ENCODE peak calls at places on chromosomes 11 and 22, in six cellular contexts. One of them, this sample, is unnamed.
A peak's percentile ranks its signal among the peaks of the same experiment; 100 is the strongest.

GRCh38 chr11:93236741-93237675 is 39.2 kb upstream of the SLC36A4 start:
- DNase-seq in chondrocyte: no peak
- DNase-seq in myocyte: peak; percentile 49
- DNase-seq in breast epithelium: no peak
- DNase-seq in HEK293T: peak; percentile 55
- DNase-seq in T-helper 17 cell: no peak
- DNase-seq in this sample: peak; percentile 53

GRCh38 chr22:36822581-36822980 is 5.7 kb upstream of the PVALB start:
- DNase-seq in HEK293T: no peak
- DNase-seq in T-helper 17 cell: no peak
- DNase-seq in myocyte: peak; percentile 52
- DNase-seq in chondrocyte: no peak
- DNase-seq in breast epithelium: no peak
- DNase-seq in this sample: no peak

GRCh38 chr11:128335729-128336128 is 251.6 kb downstream of the ETS1 start:
- DNase-seq in myocyte: no peak
- DNase-seq in T-helper 17 cell: no peak
- DNase-seq in HEK293T: no peak
- DNase-seq in chondrocyte: no peak
- DNase-seq in breast epithelium: no peak
- DNase-seq in this sample: no peak

GRCh38 chr11:2947744-2948143 is 18.5 kb upstream of the PHLDA2 start:
- DNase-seq in myocyte: no peak
- DNase-seq in HEK293T: no peak
- DNase-seq in T-helper 17 cell: no peak
- DNase-seq in breast epithelium: no peak
- DNase-seq in chondrocyte: no peak
- DNase-seq in this sample: no peak

GRCh38 chr11:24900960-24901549 is 404.2 kb downstream of the LUZP2 start:
- DNase-seq in breast epithelium: no peak
- DNase-seq in chondrocyte: no peak
- DNase-seq in T-helper 17 cell: no peak
- DNase-seq in myocyte: no peak
- DNase-seq in HEK293T: no peak
- DNase-seq in this sample: no peak

GRCh38 chr22:31488346-31488883 is 1.2 kb downstream of the EIF4ENIF1 start:
- DNase-seq in T-helper 17 cell: no peak
- DNase-seq in myocyte: no peak
- DNase-seq in chondrocyte: no peak
- DNase-seq in breast epithelium: no peak
- DNase-seq in HEK293T: no peak
- DNase-seq in this sample: no peak

GRCh38 chr22:44085743-44086741 is 61.9 kb downstream of the PARVB start:
- DNase-seq in T-helper 17 cell: no peak
- DNase-seq in myocyte: peak; percentile 69
- DNase-seq in breast epithelium: no peak
- DNase-seq in chondrocyte: no peak
- DNase-seq in HEK293T: peak; percentile 40
- DNase-seq in this sample: peak; percentile 37

GRCh38 chr11:85718991-85719807 is 33.2 kb upstream of the CCDC89 start:
- DNase-seq in HEK293T: no peak
- DNase-seq in breast epithelium: no peak
- DNase-seq in T-helper 17 cell: no peak
- DNase-seq in myocyte: peak; percentile 99
- DNase-seq in chondrocyte: no peak
- DNase-seq in this sample: no peak

GRCh38 chr11:88035271-88035670 is 140.0 kb downstream of the RAB38 start:
- DNase-seq in chondrocyte: no peak
- DNase-seq in HEK293T: no peak
- DNase-seq in myocyte: no peak
- DNase-seq in T-helper 17 cell: no peak
- DNase-seq in breast epithelium: no peak
- DNase-seq in this sample: no peak

GRCh38 chr11:80523057-80523456 is 1082.2 kb upstream of the TENM4 start:
- DNase-seq in myocyte: no peak
- DNase-seq in breast epithelium: no peak
- DNase-seq in HEK293T: no peak
- DNase-seq in T-helper 17 cell: no peak
- DNase-seq in chondrocyte: no peak
- DNase-seq in this sample: no peak

GRCh38 chr22:36746571-36746970 is 29.3 kb downstream of the IFT27 start:
- DNase-seq in HEK293T: no peak
- DNase-seq in breast epithelium: no peak
- DNase-seq in chondrocyte: peak; percentile 56
- DNase-seq in myocyte: no peak
- DNase-seq in T-helper 17 cell: no peak
- DNase-seq in this sample: no peak

GRCh38 chr22:31812977-31813605 is 59.3 kb downstream of the DEPDC5 start:
- DNase-seq in HEK293T: no peak
- DNase-seq in T-helper 17 cell: no peak
- DNase-seq in myocyte: no peak
- DNase-seq in breast epithelium: no peak
- DNase-seq in chondrocyte: no peak
- DNase-seq in this sample: no peak